ENCODE peak calls at places on chromosomes 7 and 10, in nine cellular contexts. M, V, P, U, H, W, Q, F and T are unnamed samples.

GRCh38 chr7:21261627-21262564 is 166.0 kb upstream of the SP4 start:
- DNase-seq in F (peak; percentile 26), U (no peak), P (peak; percentile 13), H (peak; percentile 80), Q (peak; percentile 37), V (no peak), M (peak; percentile 18), W (peak; percentile 83), T (no peak)

GRCh38 chr7:139808401-139808800 is 20.7 kb upstream of the TBXAS1 start:
- DNase-seq in W (no peak), U (no peak), P (no peak), H (no peak), M (no peak), F (no peak), Q (no peak), V (no peak), T (no peak)

GRCh38 chr7:124369310-124369709 is 336.4 kb upstream of the TMEM229A start:
- DNase-seq in Q (no peak), P (no peak), H (no peak), V (no peak), M (no peak), F (no peak), U (no peak), W (no peak), T (no peak)

GRCh38 chr7:126996659-126997058 is 256.1 kb downstream of the GRM8 start:
- DNase-seq in P (no peak), U (no peak), F (no peak), W (no peak), M (no peak), V (no peak), H (no peak), Q (no peak), T (no peak)

GRCh38 chr7:140697447-140698143 is 1.1 kb downstream of the NDUFB2 start:
- DNase-seq in V (no peak), U (no peak), P (no peak), F (peak; percentile 54), Q (peak; percentile 80), H (no peak), M (peak; percentile 64), W (no peak), T (no peak)

GRCh38 chr10:101224910-101225823 is 4.1 kb downstream of the LBX1 start:
- DNase-seq in F (no peak), P (no peak), H (no peak), M (no peak), Q (no peak), U (no peak), V (no peak), W (no peak), T (no peak)

GRCh38 chr10:113131611-113132330 is 181.7 kb downstream of the TCF7L2 start:
- DNase-seq in H (no peak), V (peak; percentile 76), U (no peak), P (peak; percentile 43), W (no peak), F (peak; percentile 89), M (peak; percentile 80), Q (peak; percentile 95), T (peak; percentile 88)

GRCh38 chr7:110502893-110503465 is 587.9 kb upstream of the LRRN3 start:
- DNase-seq in P (peak; percentile 71), Q (peak; percentile 9), U (no peak), W (no peak), V (peak; percentile 27), H (no peak), M (peak; percentile 79), F (peak; percentile 29), T (peak; percentile 54)

GRCh38 chr7:105680505-105681187 is 99.4 kb upstream of the EFCAB10 start:
- DNase-seq in V (no peak), M (no peak), H (peak; percentile 12), F (peak; percentile 54), P (no peak), U (peak; percentile 87), Q (peak; percentile 70), W (no peak), T (peak; percentile 31)

GRCh38 chr10:17175551-17175950 is 25.9 kb downstream of the TRDMT1 start:
- DNase-seq in U (no peak), M (peak; percentile 24), P (peak; percentile 38), V (no peak), Q (peak; percentile 30), W (no peak), F (no peak), H (no peak), T (peak; percentile 27)

GRCh38 chr7:78063758-78064157 is 265.2 kb downstream of the PHTF2 start:
- DNase-seq in U (no peak), V (no peak), Q (no peak), H (no peak), P (no peak), W (no peak), F (no peak), M (peak; percentile 75), T (no peak)

GRCh38 chr10:97792058-97792721 is 20.4 kb upstream of the SFRP5 start:
- DNase-seq in U (peak; percentile 75), Q (peak; percentile 83), M (peak; percentile 46), F (peak; percentile 47), P (peak; percentile 32), W (peak; percentile 57), H (peak; percentile 69), V (no peak), T (peak; percentile 26)

GRCh38 chr7:68321076-68321639 is 1277.1 kb upstream of the AUTS2 start:
- DNase-seq in Q (peak; percentile 19), P (no peak), F (no peak), V (no peak), M (no peak), W (no peak), U (peak; percentile 52), H (no peak), T (no peak)

GRCh38 chr7:64045301-64046040 is at the start of gene ZNF727:
- DNase-seq in Q (no peak), P (no peak), U (no peak), W (no peak), H (no peak), F (peak; percentile 30), V (no peak), M (no peak), T (no peak)

DNA sequence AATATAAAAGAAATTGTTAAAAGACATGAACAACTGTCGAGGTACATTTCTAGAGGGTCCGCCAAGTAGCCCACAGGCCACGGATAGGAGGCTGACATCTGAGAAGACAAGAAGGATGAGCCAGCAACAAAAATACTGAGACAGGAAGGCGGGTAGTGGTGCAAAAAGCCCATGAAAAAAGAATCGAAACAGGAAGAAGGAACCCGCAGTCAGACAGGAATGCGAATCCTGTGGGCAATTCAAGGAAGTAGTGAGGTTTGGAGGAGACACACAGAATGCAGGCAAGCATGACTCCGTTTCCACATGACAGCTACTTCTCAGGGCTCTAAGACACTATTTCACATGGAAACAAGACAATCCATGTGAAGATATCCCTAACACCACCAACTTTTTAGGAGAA is 125.2 kb downstream of the DOCK4 start:
- DNase-seq in Q (no peak), H (peak; percentile 60), M (peak; percentile 34), U (no peak), V (no peak), P (peak; percentile 70), W (peak; percentile 68), F (no peak), T (peak; percentile 8)
- H3K4me3 ChIP-seq in Q (peak overlapping the region; percentile 5), H (peak overlapping the region; percentile 57), M (no peak overlapping the region), U (no peak overlapping the region), V (no peak overlapping the region), P (peak overlapping the region; percentile 12), W (no peak overlapping the region), F (no peak overlapping the region), T (no peak overlapping the region)

DNA sequence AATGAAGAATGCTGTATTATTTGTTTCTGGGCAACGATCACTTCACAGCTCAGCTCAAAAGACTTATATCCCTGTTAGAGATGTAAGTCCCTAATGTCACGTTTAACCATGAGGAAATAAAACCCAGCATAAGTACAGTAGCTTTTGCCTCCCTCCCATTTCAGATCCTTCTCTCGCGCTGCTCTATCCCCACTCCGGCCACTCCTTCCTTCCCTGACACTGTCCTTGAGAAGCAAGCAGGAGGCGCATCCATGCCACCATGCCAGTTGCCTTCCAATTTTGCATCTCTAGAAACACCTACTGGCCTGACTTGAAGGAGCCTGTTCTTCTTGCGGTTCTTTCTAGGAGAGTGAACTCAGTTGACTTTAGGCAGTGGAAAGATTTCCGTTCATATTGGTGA is 1.2 kb downstream of the FAM180A start:
- DNase-seq in P (no peak), W (no peak), M (no peak), H (no peak), V (no peak), U (no peak), Q (no peak), F (peak; percentile 11), T (no peak)
- H3K4me3 ChIP-seq in P (no peak overlapping the region), W (no peak overlapping the region), M (no peak overlapping the region), H (no peak overlapping the region), V (no peak overlapping the region), U (peak overlapping the region; percentile 32), Q (peak overlapping the region; percentile 77), F (peak overlapping the region; percentile 72), T (peak overlapping the region; percentile 57)

DNA sequence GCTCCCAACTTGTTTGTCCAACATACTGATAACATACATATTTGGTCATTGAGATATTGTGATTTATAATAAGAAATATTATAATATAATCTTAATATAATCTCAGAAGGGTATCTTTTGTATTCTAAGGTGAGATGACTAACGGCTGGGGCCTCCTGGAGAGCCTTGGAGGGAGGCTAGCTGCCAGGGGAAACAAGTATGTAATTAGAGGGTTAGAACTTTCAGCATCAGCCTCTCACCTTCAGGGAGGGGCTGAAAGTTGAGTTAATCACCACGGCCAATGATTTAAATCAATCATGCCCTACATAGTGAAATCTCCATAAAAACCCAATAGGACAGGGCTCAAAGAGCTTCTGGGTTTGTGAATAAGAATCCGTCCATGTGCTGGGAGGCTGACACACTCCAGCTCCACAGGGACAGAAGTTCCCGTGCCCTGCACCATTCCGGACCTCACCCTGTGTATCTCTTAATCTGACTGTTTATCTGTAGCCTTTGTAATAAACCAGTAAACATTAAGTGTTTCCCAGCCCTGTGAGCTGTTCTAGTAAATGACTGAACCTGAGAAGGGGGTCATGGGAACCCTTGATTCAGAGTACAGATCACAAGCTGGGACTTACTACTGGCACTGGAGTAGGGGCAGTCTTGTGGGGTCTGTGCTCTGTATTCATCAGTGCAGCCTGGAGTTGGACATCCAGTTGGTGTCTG is 86.3 kb upstream of the STEAP1B start:
- DNase-seq in W (no peak), F (no peak), M (no peak), U (no peak), H (no peak), P (no peak), V (no peak), Q (no peak), T (no peak)
- H3K4me3 ChIP-seq in W (no peak overlapping the region), F (no peak overlapping the region), M (no peak overlapping the region), U (no peak overlapping the region), H (no peak overlapping the region), P (no peak overlapping the region), V (no peak overlapping the region), Q (no peak overlapping the region), T (no peak overlapping the region)

DNA sequence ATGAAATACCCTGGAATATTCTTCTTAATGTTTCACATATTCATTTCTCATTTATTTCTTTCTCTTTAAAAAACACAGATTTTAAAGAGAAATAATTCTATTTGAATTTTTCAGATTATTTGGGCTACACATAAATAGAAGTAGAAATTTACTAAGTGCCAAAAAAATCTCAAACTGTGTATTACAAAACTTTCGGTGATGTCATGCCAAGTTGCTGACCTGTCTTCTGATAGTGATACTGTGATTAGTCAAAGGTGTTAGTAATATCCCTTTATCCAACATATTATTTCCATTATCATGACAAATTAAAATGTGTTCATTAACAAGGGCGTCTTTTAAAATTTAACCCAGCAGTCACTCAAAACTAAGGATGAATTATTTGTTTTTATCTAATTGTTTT is 60.1 kb downstream of the COL28A1 start:
- DNase-seq in P (no peak), V (no peak), W (no peak), H (no peak), U (no peak), M (no peak), Q (no peak), F (peak; percentile 17), T (peak; percentile 36)
- H3K4me3 ChIP-seq in P (no peak overlapping the region), V (no peak overlapping the region), W (no peak overlapping the region), H (no peak overlapping the region), U (no peak overlapping the region), M (no peak overlapping the region), Q (no peak overlapping the region), F (no peak overlapping the region), T (no peak overlapping the region)